ENCODE peak calls at places on chromosomes 6 and 20, in four cellular contexts. I, X, W and U are unnamed samples.

GRCh38 chr6:6696867-6697531 is 108.5 kb downstream of the LY86 start:
- DNase-seq in W (peak), I (peak), X (no peak), U (no peak)

GRCh38 chr20:41108531-41108930 is 28.8 kb upstream of the PLCG1 start:
- DNase-seq in I (no peak), X (no peak), W (no peak), U (no peak)

GRCh38 chr6:71533939-71534379 is 245.3 kb downstream of the OGFRL1 start:
- DNase-seq in I (peak), W (no peak), X (no peak), U (no peak)

GRCh38 chr6:161365633-161366032 is 91.8 kb upstream of the AGPAT4 start:
- DNase-seq in I (no peak), X (no peak), W (no peak), U (no peak)

GRCh38 chr6:21005816-21006553 is 471.7 kb downstream of the CDKAL1 start:
- DNase-seq in X (no peak), I (peak), W (no peak), U (no peak)

GRCh38 chr20:46965477-46965876 is 70.8 kb downstream of the EYA2 start:
- DNase-seq in W (no peak), X (no peak), I (no peak), U (no peak)

GRCh38 chr6:143125896-143126573 is 65.3 kb downstream of the AIG1 start:
- DNase-seq in X (no peak), I (peak), W (no peak), U (no peak)

GRCh38 chr6:167706313-167707109 is 120.2 kb upstream of the AFDN start:
- DNase-seq in W (no peak), I (no peak), X (peak), U (no peak)

GRCh38 chr6:75480425-75480824 is 13.2 kb downstream of the FILIP1 start:
- DNase-seq in I (peak), X (no peak), W (no peak), U (no peak)